ENCODE peak calls at places on chromosomes 16 and 17, in four cellular contexts. F, S, A and V are unnamed samples.

GRCh38 chr17:19020016-19020415 is 15.5 kb upstream of the FAM83G start:
- DNase-seq in F (no peak), S (no peak), A (no peak), V (no peak)

GRCh38 chr17:2928294-2928890 is 132.2 kb downstream of the RAP1GAP2 start:
- DNase-seq in F (no peak), S (no peak), A (no peak), V (no peak)

GRCh38 chr16:73420244-73421040 is 372.5 kb upstream of the ZFHX3 start:
- DNase-seq in F (no peak), S (no peak), A (no peak), V (no peak)

GRCh38 chr16:27441998-27442397 is 40.0 kb downstream of the IL21R start:
- DNase-seq in F (no peak), S (no peak), A (no peak), V (no peak)

GRCh38 chr17:72725432-72726068 is 366.9 kb downstream of the SLC39A11 start:
- DNase-seq in F (no peak), S (peak; percentile 62), A (peak; percentile 66), V (peak; percentile 29)

GRCh38 chr16:88747588-88748301 is 37.3 kb downstream of the PIEZO1 start:
- DNase-seq in F (no peak), S (peak; percentile 80), A (peak; percentile 67), V (no peak)

GRCh38 chr16:12541672-12542071 is 262.0 kb downstream of the CPPED1 start:
- DNase-seq in F (no peak), S (no peak), A (no peak), V (no peak)

GRCh38 chr17:77451271-77451893 is 310.6 kb downstream of the SEC14L1 start:
- DNase-seq in F (peak; percentile 54), S (peak; percentile 91), A (no peak), V (peak; percentile 72)

GRCh38 chr17:34730816-34731215 is 151.4 kb downstream of the TMEM132E start:
- DNase-seq in F (no peak), S (no peak), A (no peak), V (no peak)

GRCh38 chr16:46745594-46745993 is 2.5 kb downstream of the MYLK3 start:
- DNase-seq in F (no peak), S (no peak), A (no peak), V (no peak)

GRCh38 chr16:89004209-89004831 is 27.3 kb upstream of the CBFA2T3 start:
- DNase-seq in F (no peak), S (no peak), A (no peak), V (no peak)

GRCh38 chr16:87951550-87952538 is 610 bp downstream of the BANP start:
- DNase-seq in F (no peak), S (no peak), A (no peak), V (no peak)

GRCh38 chr17:78137392-78138203 is 7.0 kb downstream of the TMC8 start:
- DNase-seq in F (peak; percentile 43), S (no peak), A (no peak), V (no peak)

GRCh38 chr16:2473425-2473926 is 1.5 kb upstream of the TBC1D24 start:
- DNase-seq in F (no peak), S (peak; percentile 62), A (no peak), V (no peak)

GRCh38 chr17:52212851-52213250 is 54.3 kb upstream of the CA10 start:
- DNase-seq in F (no peak), S (no peak), A (no peak), V (no peak)

GRCh38 chr16:67155305-67156145 is 4.2 kb downstream of the TRADD start:
- DNase-seq in F (peak; percentile 60), S (peak; percentile 51), A (no peak), V (peak; percentile 85)

GRCh38 chr17:82238562-82239201 is 9.8 kb downstream of the SLC16A3 start:
- DNase-seq in F (peak; percentile 64), S (no peak), A (no peak), V (no peak)

GRCh38 chr17:39674702-39675389 is 6.6 kb downstream of the PNMT start:
- DNase-seq in F (no peak), S (peak; percentile 84), A (no peak), V (no peak)

GRCh38 chr17:64097196-64097936 is 32.6 kb downstream of the ERN1 start:
- DNase-seq in F (no peak), S (no peak), A (no peak), V (no peak)

GRCh38 chr16:86529160-86529559 is 18.8 kb downstream of the FOXF1 start:
- DNase-seq in F (no peak), S (no peak), A (no peak), V (no peak)

GRCh38 chr17:80071116-80071980 is 30.0 kb upstream of the GAA start:
- DNase-seq in F (no peak), S (no peak), A (no peak), V (no peak)

GRCh38 chr17:45409659-45410076 is 23.0 kb downstream of the ARHGAP27 start:
- DNase-seq in F (no peak), S (no peak), A (no peak), V (no peak)
- H3K4me3 ChIP-seq in F (peak overlapping the region; percentile 90), S (no peak overlapping the region), A (no peak overlapping the region), V (peak overlapping the region; percentile 96)

GRCh38 chr17:59097876-59098275 is 8.8 kb downstream of the TRIM37 start:
- DNase-seq in F (no peak), S (no peak), A (no peak), V (no peak)
- H3K36me3 ChIP-seq in F (peaks cover 9% of the 10 kb centered on the region), S (no peaks in the 10 kb centered on the region), A (peaks cover 29% of the 10 kb centered on the region), V (no peaks in the 10 kb centered on the region)

GRCh38 chr16:85334718-85335583 is 222.7 kb upstream of the CIBAR2 start:
- DNase-seq in F (no peak), S (peak; percentile 82), A (no peak), V (peak; percentile 54)
- H3K27me3 ChIP-seq in F (peaks cover 6% of the 10 kb centered on the region), S (no peaks in the 10 kb centered on the region), A (no peaks in the 10 kb centered on the region), V (no peaks in the 10 kb centered on the region)

DNA sequence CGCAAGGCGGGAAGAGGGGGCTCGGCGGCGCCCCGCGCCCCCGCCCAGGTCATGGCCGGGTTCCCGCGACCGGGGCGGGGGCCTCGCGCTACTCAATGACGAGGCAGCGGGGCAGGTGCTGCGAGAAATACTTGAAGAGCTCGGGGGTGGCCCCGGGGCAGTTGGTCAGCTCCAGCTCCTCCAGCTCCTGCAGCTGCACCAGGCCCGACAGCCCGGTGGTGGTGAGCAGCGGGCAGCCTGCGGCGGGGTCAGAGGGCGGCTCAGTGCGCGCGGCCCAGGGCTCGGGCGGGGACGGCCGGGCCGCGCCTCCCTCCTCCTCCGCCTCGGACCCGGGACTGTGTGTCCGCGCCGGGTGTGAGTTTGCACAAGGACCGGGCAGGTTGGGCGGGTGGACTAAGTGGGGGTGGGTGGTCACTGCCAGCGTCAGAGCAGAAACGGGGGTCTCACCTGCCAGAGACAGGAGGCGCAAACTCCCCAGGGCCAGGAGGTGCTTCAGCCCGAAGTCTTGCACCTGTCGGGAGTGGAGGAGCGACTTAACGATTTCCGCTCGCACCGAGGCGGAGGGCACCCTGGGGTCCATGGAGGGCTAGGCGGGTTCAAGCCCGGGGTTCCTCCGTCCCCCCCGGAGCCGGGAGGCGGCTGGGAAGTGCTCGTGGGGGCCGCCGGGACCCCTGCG is 4.1 kb upstream of the WDR24 start:
- DNase-seq in F (no peak), S (peak; percentile 72), A (no peak), V (no peak)
- H3K4me3 ChIP-seq in F (peak overlapping the region; percentile 62), S (peak overlapping the region; percentile 51), A (peak overlapping the region; percentile 47), V (peak overlapping the region; percentile 67)

GRCh38 chr17:50151937-50152547 is 1.6 kb upstream of the PPP1R9B start:
- DNase-seq in F (no peak), S (peak; percentile 97), A (peak; percentile 95), V (peak; percentile 28)
- H3K36me3 ChIP-seq in F (no peaks in the 10 kb centered on the region), S (no peaks in the 10 kb centered on the region), A (peaks cover 9% of the 10 kb centered on the region), V (peaks cover 8% of the 10 kb centered on the region)

DNA sequence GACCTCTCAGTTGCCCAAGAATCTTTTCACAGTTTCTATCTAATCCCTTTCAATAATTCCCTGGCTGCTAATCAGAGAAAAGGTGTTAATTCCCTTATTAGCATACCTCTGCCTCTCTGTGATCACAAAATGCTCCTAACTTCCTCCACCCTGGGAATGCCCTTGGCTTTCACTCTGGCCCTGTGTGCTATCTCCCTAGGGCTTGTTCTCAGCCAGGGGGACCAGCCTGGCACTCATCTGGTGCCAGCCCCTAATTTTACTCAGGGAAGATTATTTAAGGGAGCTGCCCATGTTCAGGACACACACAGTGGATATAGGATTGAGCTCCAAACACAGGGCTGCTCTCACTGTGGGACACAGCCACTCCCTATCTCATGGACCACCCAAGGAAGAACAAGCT is 225.2 kb downstream of the GRIN2A start:
- DNase-seq in F (no peak), S (no peak), A (no peak), V (no peak)
- H3K27me3 ChIP-seq in F (no peaks in the 10 kb centered on the region), S (no peaks in the 10 kb centered on the region), A (peaks cover 46% of the 10 kb centered on the region), V (no peaks in the 10 kb centered on the region)

DNA sequence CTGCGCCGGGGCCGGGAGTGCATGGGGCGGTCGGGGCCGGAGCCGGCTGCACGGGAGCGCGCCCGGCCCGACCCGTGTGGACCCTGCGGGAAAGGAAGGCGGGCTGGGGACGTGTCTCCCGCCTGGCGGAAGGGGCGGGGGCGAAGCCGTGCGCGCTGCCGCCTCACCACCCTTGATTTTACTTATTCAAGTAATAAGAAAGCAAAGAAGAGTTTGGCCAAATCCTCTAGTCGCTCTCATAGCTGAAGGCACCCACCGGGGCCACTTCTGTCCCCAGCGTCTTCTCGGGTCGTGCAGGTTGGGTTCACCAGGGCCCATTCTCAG is 629 bp upstream of the PFN1 start:
- DNase-seq in F (peak; percentile 54), S (peak; percentile 81), A (peak; percentile 64), V (peak; percentile 79)
- H3K4me3 ChIP-seq in F (peak overlapping the region; percentile 99), S (peak overlapping the region; percentile 97), A (peak overlapping the region; percentile 97), V (peak overlapping the region; percentile 98)

GRCh38 chr16:81026429-81026828 is 9.2 kb upstream of the ATMIN start:
- DNase-seq in F (no peak), S (no peak), A (no peak), V (no peak)
- H3K36me3 ChIP-seq in F (no peaks in the 10 kb centered on the region), S (peaks cover 2% of the 10 kb centered on the region), A (peaks cover 43% of the 10 kb centered on the region), V (no peaks in the 10 kb centered on the region)